ENCODE peak calls at places on chromosomes 2 and 18, in eight cellular contexts. U, I, J, G, D, R, F and P are unnamed samples.

GRCh38 chr2:170596576-170596975 is 118.6 kb upstream of the SP5 start:
- DNase-seq in U (no peak), I (no peak), J (no peak), G (no peak), D (no peak), R (no peak), F (no peak), P (no peak)

GRCh38 chr2:42025151-42025582 is 22.7 kb upstream of the PKDCC start:
- DNase-seq in U (peak), I (peak), J (no peak), G (no peak), D (no peak), R (no peak), F (peak), P (no peak)

GRCh38 chr2:26523750-26524149 is 45.8 kb upstream of the OTOF start:
- DNase-seq in U (no peak), I (no peak), J (no peak), G (no peak), D (no peak), R (no peak), F (no peak), P (no peak)

GRCh38 chr2:117199511-117199910 is 615.0 kb upstream of the DDX18 start:
- DNase-seq in U (no peak), I (no peak), J (no peak), G (no peak), D (no peak), R (no peak), F (no peak), P (no peak)

GRCh38 chr2:108535380-108535677 is 1.1 kb downstream of the LIMS1 start:
- DNase-seq in U (no peak), I (no peak), J (no peak), G (peak), D (no peak), R (no peak), F (no peak), P (no peak)

GRCh38 chr2:238843476-238843875 is 4.4 kb upstream of the TWIST2 start:
- DNase-seq in U (no peak), I (no peak), J (no peak), G (no peak), D (no peak), R (no peak), F (no peak), P (no peak)

GRCh38 chr2:25337276-25337675 is 4.4 kb downstream of the DNMT3A start:
- DNase-seq in U (no peak), I (no peak), J (no peak), G (no peak), D (no peak), R (no peak), F (no peak), P (no peak)

GRCh38 chr2:12787891-12788783 is 71.4 kb downstream of the TRIB2 start:
- DNase-seq in U (no peak), I (peak), J (no peak), G (no peak), D (no peak), R (no peak), F (peak), P (peak)

GRCh38 chr2:127589876-127590275 is 54.4 kb downstream of the MYO7B start:
- DNase-seq in U (peak), I (no peak), J (no peak), G (no peak), D (no peak), R (no peak), F (no peak), P (no peak)

GRCh38 chr2:136021406-136021805 is 36.0 kb upstream of the DARS1 start:
- DNase-seq in U (no peak), I (no peak), J (no peak), G (no peak), D (no peak), R (no peak), F (no peak), P (no peak)

GRCh38 chr2:43225093-43225787 is 1.2 kb downstream of the ZFP36L2 start:
- DNase-seq in U (peak), I (peak), J (no peak), G (peak), D (peak), R (no peak), F (peak), P (peak)

GRCh38 chr2:23624378-23624777 is 239.4 kb downstream of the KLHL29 start:
- DNase-seq in U (no peak), I (no peak), J (no peak), G (peak), D (no peak), R (no peak), F (no peak), P (peak)

GRCh38 chr2:179886-180285 is 83.9 kb downstream of the SH3YL1 start:
- DNase-seq in U (no peak), I (no peak), J (no peak), G (no peak), D (no peak), R (no peak), F (no peak), P (no peak)

GRCh38 chr2:23536326-23536725 is 151.3 kb downstream of the KLHL29 start:
- DNase-seq in U (no peak), I (no peak), J (no peak), G (no peak), D (no peak), R (no peak), F (no peak), P (no peak)

GRCh38 chr2:15649556-15650255 is 58.0 kb downstream of the DDX1 start:
- DNase-seq in U (no peak), I (no peak), J (no peak), G (no peak), D (no peak), R (no peak), F (no peak), P (no peak)

DNA sequence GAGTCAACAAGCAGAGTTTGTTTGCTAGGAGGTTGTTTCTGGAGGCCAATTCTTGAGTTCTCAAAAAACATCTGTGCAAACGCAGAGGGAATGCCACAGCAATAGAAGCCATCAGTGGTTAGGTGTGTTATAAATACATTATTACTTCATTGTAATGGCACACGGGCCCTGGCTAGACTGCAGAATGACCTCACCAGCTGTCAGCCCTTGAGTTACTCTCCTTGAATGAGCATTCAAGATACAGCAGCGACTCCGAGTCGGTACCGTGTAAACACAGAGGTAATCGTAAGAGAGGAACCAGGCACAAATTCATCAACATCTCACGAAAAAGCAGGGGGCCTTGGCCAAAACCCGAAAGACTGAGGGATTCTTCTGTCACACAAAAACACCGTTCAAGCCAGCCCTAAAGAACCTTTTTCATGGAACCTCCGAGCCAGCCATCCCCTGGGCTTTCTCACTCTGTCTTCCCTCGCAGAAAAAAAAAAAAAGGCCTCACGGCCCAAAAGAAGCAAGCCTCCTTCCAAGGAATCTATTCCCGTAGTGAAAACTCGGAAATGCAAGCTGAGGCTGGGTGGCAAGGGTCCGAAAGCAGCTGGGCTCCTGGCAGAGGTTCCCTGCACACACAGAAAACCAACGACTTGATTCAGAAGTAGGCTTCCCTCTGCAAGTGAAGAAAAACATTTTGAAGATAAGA is 133.7 kb upstream of the MEIS1 start:
- DNase-seq in U (peak), I (peak), J (no peak), G (no peak), D (peak), R (no peak), F (peak), P (peak)
- H3K4me3 ChIP-seq in U (peak), I (peak), J (no peak), G (no peak), D (no peak), R (no peak), F (no peak), P (no peak)

DNA sequence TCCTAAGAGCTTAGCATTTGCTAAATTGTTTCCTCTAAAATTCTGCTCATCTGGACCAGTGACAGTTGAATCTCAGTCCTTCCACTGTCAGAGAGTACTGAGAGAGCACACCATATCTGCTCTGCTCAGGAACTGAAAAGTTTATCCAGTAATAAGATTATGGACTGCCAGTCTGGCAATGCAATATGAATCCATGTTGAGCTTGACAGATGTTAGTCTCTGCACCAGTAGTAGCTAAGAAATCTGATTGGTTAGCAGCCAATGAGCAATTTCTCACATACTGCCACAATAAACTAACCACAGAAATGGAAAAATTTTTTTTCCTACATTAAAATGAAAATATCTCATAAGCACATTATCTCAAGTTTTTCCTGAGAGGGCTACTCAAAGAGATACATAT is 2.3 kb downstream of the PRKD3 start:
- DNase-seq in U (no peak), I (no peak), J (no peak), G (peak), D (no peak), R (no peak), F (no peak), P (no peak)
- H3K4me3 ChIP-seq in U (peak), I (peak), J (no peak), G (peak), D (no peak), R (no peak), F (no peak), P (no peak)

GRCh38 chr2:8984152-8984551 is 19.3 kb downstream of the MBOAT2 start:
- DNase-seq in U (no peak), I (no peak), J (no peak), G (peak), D (no peak), R (no peak), F (peak), P (no peak)
- H3K4me3 ChIP-seq in U (no peak), I (no peak), J (no peak), G (no peak), D (no peak), R (no peak), F (no peak), P (no peak)

DNA sequence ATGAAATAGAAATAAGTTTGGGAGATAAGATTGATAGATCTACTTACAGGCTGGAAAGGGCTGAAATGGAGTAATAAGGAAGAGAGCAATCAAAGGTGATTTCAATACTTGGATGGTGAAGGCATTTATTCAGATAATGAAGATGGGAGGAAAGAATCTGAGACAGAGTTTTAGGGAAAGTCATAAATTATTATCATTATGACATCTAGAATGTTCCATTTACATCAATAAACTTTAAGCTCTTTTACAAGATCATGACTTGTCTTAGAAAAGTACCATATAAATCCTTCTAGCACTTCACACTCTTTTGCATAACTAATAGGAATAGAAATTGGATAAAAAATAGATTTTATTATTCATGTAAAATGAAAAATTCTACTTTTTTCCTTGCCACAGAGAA is 2.2 kb downstream of the SCN9A start:
- DNase-seq in U (no peak), I (no peak), J (no peak), G (no peak), D (no peak), R (no peak), F (no peak), P (no peak)
- H3K4me3 ChIP-seq in U (no peak), I (no peak), J (no peak), G (no peak), D (no peak), R (no peak), F (no peak), P (no peak)

DNA sequence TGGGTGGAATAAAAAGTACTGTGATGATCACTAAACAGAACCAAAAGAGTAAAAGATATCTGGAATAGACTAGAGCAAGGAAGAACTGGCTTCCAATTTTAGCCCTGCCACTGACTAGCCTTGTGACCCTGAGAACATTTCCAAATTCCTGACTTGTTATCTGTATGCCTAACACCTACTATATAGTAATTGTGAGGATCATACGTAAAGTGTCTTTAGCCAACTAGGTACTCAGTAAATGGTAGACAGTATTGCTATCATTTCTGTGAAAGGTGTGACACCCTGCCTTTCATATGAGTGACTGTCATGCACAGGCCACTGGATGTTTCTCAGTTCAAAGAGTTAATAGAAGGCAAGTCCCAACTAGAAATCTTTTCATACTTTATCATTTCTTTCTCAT is 29.8 kb downstream of the CYTIP start:
- DNase-seq in U (no peak), I (no peak), J (no peak), G (no peak), D (no peak), R (no peak), F (no peak), P (no peak)
- H3K4me3 ChIP-seq in U (no peak), I (no peak), J (no peak), G (no peak), D (no peak), R (no peak), F (no peak), P (no peak)

DNA sequence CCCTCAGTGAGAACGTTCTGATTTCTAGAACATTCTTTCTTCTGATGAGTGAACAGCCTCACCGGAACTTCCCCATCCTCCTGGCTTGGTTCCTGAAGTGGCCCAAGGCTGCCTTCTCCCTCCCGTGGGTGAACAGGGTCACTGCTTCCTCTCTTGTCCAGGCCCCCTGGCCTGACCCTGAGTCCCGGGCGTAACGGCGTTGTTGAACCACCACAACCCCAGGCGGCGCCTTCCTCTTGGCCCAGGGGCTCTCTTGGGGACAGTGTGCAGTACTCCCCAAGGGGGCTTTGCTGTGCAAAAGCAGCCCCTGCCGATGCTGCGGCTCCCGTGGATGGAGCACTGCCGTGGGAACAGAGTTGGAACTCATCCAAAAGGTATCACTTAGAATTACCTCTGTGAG is 147.2 kb downstream of the TSN start:
- DNase-seq in U (no peak), I (no peak), J (no peak), G (no peak), D (no peak), R (no peak), F (no peak), P (no peak)
- H3K4me3 ChIP-seq in U (peak), I (peak), J (no peak), G (no peak), D (peak), R (no peak), F (no peak), P (no peak)

DNA sequence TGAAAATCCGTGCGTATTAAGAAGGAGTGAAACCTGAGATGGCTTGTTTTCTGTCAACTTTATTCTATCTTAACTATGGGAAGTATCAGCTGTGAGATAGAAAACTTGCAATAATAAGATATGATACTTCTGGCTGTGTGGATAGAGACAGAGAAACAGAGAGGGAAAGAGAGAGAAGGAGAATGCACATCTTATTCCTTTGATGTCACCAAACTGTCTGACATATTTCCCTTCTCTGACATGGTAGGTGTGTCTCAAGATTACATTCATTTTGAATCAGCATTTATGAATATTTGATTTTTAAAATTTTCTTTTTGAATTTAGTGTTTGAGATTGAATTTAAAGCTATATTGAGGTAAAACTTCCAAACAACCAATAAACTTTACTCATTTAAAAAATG is 69.4 kb downstream of the CDC42EP3 start:
- DNase-seq in U (no peak), I (no peak), J (no peak), G (no peak), D (no peak), R (no peak), F (no peak), P (no peak)
- H3K4me3 ChIP-seq in U (no peak), I (no peak), J (no peak), G (no peak), D (no peak), R (no peak), F (no peak), P (no peak)

GRCh38 chr2:39203382-39203781 is 40.4 kb downstream of the CDKL4 start:
- DNase-seq in U (no peak), I (no peak), J (no peak), G (no peak), D (no peak), R (no peak), F (no peak), P (no peak)
- H3K4me3 ChIP-seq in U (no peak), I (no peak), J (no peak), G (no peak), D (no peak), R (no peak), F (no peak), P (no peak)

GRCh38 chr2:102737435-102737834 is 24.4 kb upstream of the TMEM182 start:
- DNase-seq in U (no peak), I (no peak), J (no peak), G (peak), D (no peak), R (no peak), F (no peak), P (no peak)
- H3K4me3 ChIP-seq in U (peak), I (peak), J (peak), G (peak), D (no peak), R (peak), F (peak), P (peak)

GRCh38 chr18:31410716-31411483 is 34.3 kb downstream of the DSG4 start:
- DNase-seq in U (no peak), I (no peak), J (no peak), G (no peak), D (no peak), R (no peak), F (no peak), P (no peak)
- H3K4me3 ChIP-seq in U (no peak), I (no peak), J (no peak), G (no peak), D (no peak), R (no peak), F (no peak), P (no peak)